ENCODE peak calls at places on chromosomes 3 and 15, in ten cellular contexts. W, Z, J, G, H, N, C, M, A and Q are unnamed samples.
A peak's percentile ranks its signal among the peaks of the same experiment; 100 is the strongest.

GRCh38 chr3:196142674-196142988 is 60.7 kb upstream of the TFRC start:
- DNase-seq in M (no peak), A (no peak), G (no peak), H (no peak), N (no peak), J (no peak), W (no peak), Z (no peak), C (no peak), Q (no peak)

GRCh38 chr15:66763186-66764066 is 61.4 kb downstream of the SMAD6 start:
- DNase-seq in W (no peak), Z (no peak), N (no peak), H (peak; percentile 75), G (peak; percentile 66), J (no peak), A (no peak), C (peak; percentile 39), M (peak; percentile 66), Q (no peak)

GRCh38 chr3:194761384-194761783 is 75.7 kb downstream of the FAM43A start:
- DNase-seq in G (peak; percentile 53), A (no peak), Z (no peak), H (no peak), C (no peak), W (no peak), M (no peak), N (no peak), J (no peak), Q (no peak)

GRCh38 chr3:38519000-38519399 is 22.9 kb downstream of the EXOG start:
- DNase-seq in A (peak; percentile 77), Z (peak; percentile 63), G (no peak), C (peak; percentile 36), M (peak; percentile 58), N (no peak), J (no peak), W (no peak), H (no peak), Q (no peak)

GRCh38 chr3:197031315-197032285 is 2.0 kb upstream of the MELTF start:
- DNase-seq in A (peak; percentile 100), M (peak; percentile 97), C (peak; percentile 98), J (peak; percentile 92), W (peak; percentile 99), G (peak; percentile 86), H (peak; percentile 73), Z (peak; percentile 98), N (peak; percentile 79), Q (no peak)

GRCh38 chr3:106534206-106534605 is 665.4 kb upstream of the CBLB start:
- DNase-seq in J (no peak), H (peak; percentile 8), A (peak; percentile 35), M (peak; percentile 4), N (no peak), Z (no peak), G (no peak), W (peak; percentile 35), C (peak; percentile 96), Q (no peak)

GRCh38 chr3:51954120-51954519 is 1.1 kb upstream of the GPR62 start:
- DNase-seq in W (no peak), C (no peak), H (no peak), M (no peak), Z (no peak), J (no peak), A (no peak), N (no peak), G (no peak), Q (no peak)

GRCh38 chr15:62653122-62653521 is 389.4 kb upstream of the TPM1 start:
- DNase-seq in J (no peak), Z (no peak), M (no peak), G (no peak), W (no peak), H (no peak), N (no peak), A (no peak), C (no peak), Q (no peak)

GRCh38 chr3:152786977-152787681 is 47.8 kb upstream of the P2RY1 start:
- DNase-seq in W (no peak), N (peak; percentile 55), M (no peak), A (no peak), J (no peak), H (no peak), G (no peak), Z (no peak), C (no peak), Q (no peak)

GRCh38 chr3:108608750-108609149 is 19.2 kb downstream of the DZIP3 start:
- DNase-seq in N (no peak), J (no peak), H (no peak), A (no peak), M (no peak), C (no peak), G (no peak), W (no peak), Z (no peak), Q (no peak)

GRCh38 chr15:58203537-58203936 is 65.4 kb downstream of the AQP9 start:
- DNase-seq in Z (peak; percentile 98), W (peak; percentile 96), J (peak; percentile 96), A (peak; percentile 99), H (no peak), M (peak; percentile 98), G (no peak), C (peak; percentile 95), N (no peak), Q (no peak)

GRCh38 chr15:37079726-37080125 is 20.6 kb downstream of the MEIS2 start:
- DNase-seq in J (no peak), G (peak; percentile 40), C (peak; percentile 86), W (no peak), H (no peak), Z (no peak), N (no peak), A (peak; percentile 84), M (peak; percentile 81), Q (no peak)

GRCh38 chr15:31400222-31400927 is 73.7 kb downstream of the KLF13 start:
- DNase-seq in M (peak; percentile 52), H (no peak), N (no peak), C (no peak), W (no peak), Z (no peak), J (no peak), G (no peak), A (no peak), Q (no peak)

GRCh38 chr15:51576911-51577500 is 45.6 kb downstream of the DMXL2 start:
- DNase-seq in N (no peak), A (peak; percentile 19), H (no peak), Z (peak; percentile 37), W (peak; percentile 66), J (no peak), G (no peak), M (peak; percentile 67), C (peak; percentile 5), Q (no peak)

GRCh38 chr3:47109393-47109792 is 54.5 kb downstream of the SETD2 start:
- DNase-seq in H (no peak), N (no peak), Z (no peak), J (no peak), G (no peak), W (no peak), C (no peak), M (no peak), A (no peak), Q (no peak)

GRCh38 chr3:103137830-103138229 is 703.0 kb downstream of the ZPLD1 start:
- DNase-seq in G (no peak), J (no peak), W (no peak), Z (no peak), M (no peak), A (no peak), N (no peak), C (no peak), H (no peak), Q (no peak)

GRCh38 chr15:52799145-52799811 is 9.1 kb upstream of the ONECUT1 start:
- DNase-seq in J (no peak), C (no peak), Z (no peak), A (no peak), N (no peak), H (no peak), M (no peak), W (no peak), G (no peak), Q (no peak)
- H3K4me3 ChIP-seq in J (no peak overlapping the region), C (no peak overlapping the region), Z (no peak overlapping the region), A (no peak overlapping the region), N (no peak overlapping the region), H (no peak overlapping the region), M (no peak overlapping the region), W (no peak overlapping the region), G (no peak overlapping the region), Q (no peak overlapping the region)

GRCh38 chr3:177613901-177614300 is 416.6 kb upstream of the TBL1XR1 start:
- DNase-seq in W (no peak), G (no peak), A (no peak), J (no peak), N (no peak), H (no peak), C (no peak), M (no peak), Z (no peak), Q (no peak)
- H3K4me3 ChIP-seq in W (no peak overlapping the region), G (no peak overlapping the region), A (no peak overlapping the region), J (no peak overlapping the region), N (no peak overlapping the region), H (no peak overlapping the region), C (no peak overlapping the region), M (no peak overlapping the region), Z (no peak overlapping the region), Q (no peak overlapping the region)

GRCh38 chr3:13281657-13282527 is 138.2 kb downstream of the NUP210 start:
- DNase-seq in J (no peak), W (no peak), N (no peak), A (no peak), C (no peak), M (no peak), Z (no peak), G (peak; percentile 27), H (peak; percentile 20), Q (no peak)
- H3K4me3 ChIP-seq in J (no peak overlapping the region), W (no peak overlapping the region), N (no peak overlapping the region), A (no peak overlapping the region), C (no peak overlapping the region), M (no peak overlapping the region), Z (no peak overlapping the region), G (peak overlapping the region; percentile 33), H (peak overlapping the region; percentile 51), Q (peak overlapping the region; percentile 39)

DNA sequence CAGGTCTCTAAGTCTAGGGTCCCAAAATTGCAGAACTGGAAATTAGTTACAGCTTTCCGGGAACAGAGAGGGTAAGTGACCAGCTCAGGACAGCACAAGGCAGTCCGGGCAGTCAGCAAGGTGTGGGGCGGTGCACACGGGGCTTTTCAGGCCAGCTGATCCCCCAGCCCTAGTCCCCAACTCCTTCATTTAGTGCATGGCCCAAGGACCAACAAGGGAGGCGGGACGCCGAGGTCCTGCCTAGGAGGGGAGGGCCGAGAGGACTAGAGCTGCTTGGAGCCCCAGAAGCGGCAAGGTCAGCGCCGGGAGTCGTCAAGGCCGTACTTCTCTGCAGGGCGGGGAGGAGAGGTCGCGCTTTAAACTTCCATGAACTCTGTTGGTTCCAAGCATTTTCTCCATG is 2.0 kb upstream of the PDE8A start:
- DNase-seq in C (no peak), G (no peak), H (peak; percentile 36), N (no peak), J (no peak), W (no peak), M (no peak), Z (no peak), A (no peak), Q (no peak)
- H3K4me3 ChIP-seq in C (no peak overlapping the region), G (peak overlapping the region; percentile 82), H (peak overlapping the region; percentile 91), N (peak overlapping the region; percentile 86), J (no peak overlapping the region), W (no peak overlapping the region), M (no peak overlapping the region), Z (no peak overlapping the region), A (no peak overlapping the region), Q (no peak overlapping the region)